ENCODE peak calls at places on chromosomes 2 and 18, in five cellular contexts. One of them, this sample, is unnamed. For H3K4me1 and H3K9me2, the result is how much of the 10 kb centered on the place peaks cover.

GRCh38 chr2:69997296-69998184 is 36.1 kb upstream of the ASPRV1 start:
- DNase-seq in HCT116: peak
- DNase-seq in MM.1S: no peak
- DNase-seq in PC-3: peak
- DNase-seq in hepatocyte: peak
- DNase-seq in this sample: no peak

GRCh38 chr18:13625843-13626543 is 100.4 kb downstream of the FAM210A start:
- DNase-seq in PC-3: no peak
- DNase-seq in hepatocyte: no peak
- DNase-seq in HCT116: no peak
- DNase-seq in MM.1S: no peak
- DNase-seq in this sample: no peak

GRCh38 chr2:233982421-233983121 is 65.4 kb downstream of the TRPM8 start:
- DNase-seq in hepatocyte: no peak
- DNase-seq in HCT116: no peak
- DNase-seq in MM.1S: no peak
- DNase-seq in PC-3: peak
- DNase-seq in this sample: no peak

GRCh38 chr2:241933175-241933911 is 63.8 kb downstream of the RTP5 start:
- DNase-seq in HCT116: no peak
- DNase-seq in hepatocyte: peak
- DNase-seq in MM.1S: peak
- DNase-seq in PC-3: peak
- DNase-seq in this sample: no peak

GRCh38 chr2:234146087-234146826 is 95.8 kb downstream of the SPP2 start:
- DNase-seq in PC-3: peak
- DNase-seq in HCT116: no peak
- DNase-seq in hepatocyte: no peak
- DNase-seq in MM.1S: no peak
- DNase-seq in this sample: no peak

GRCh38 chr2:64636105-64636873 is 17.4 kb downstream of the SERTAD2 start:
- DNase-seq in hepatocyte: no peak
- DNase-seq in MM.1S: peak
- DNase-seq in PC-3: no peak
- DNase-seq in HCT116: no peak
- DNase-seq in this sample: peak

GRCh38 chr2:110851531-110851930 is 119.2 kb downstream of the ACOXL start:
- DNase-seq in HCT116: no peak
- DNase-seq in PC-3: no peak
- DNase-seq in hepatocyte: no peak
- DNase-seq in MM.1S: no peak
- DNase-seq in this sample: no peak

GRCh38 chr2:70440621-70441020 is 113.0 kb downstream of the TGFA start:
- DNase-seq in PC-3: no peak
- DNase-seq in MM.1S: peak
- DNase-seq in HCT116: no peak
- DNase-seq in hepatocyte: no peak
- DNase-seq in this sample: no peak

GRCh38 chr2:181319291-181319690 is 137.9 kb upstream of the ITGA4 start:
- DNase-seq in PC-3: no peak
- DNase-seq in hepatocyte: no peak
- DNase-seq in HCT116: no peak
- DNase-seq in MM.1S: no peak
- DNase-seq in this sample: no peak

GRCh38 chr2:33441235-33441810 is 35.1 kb upstream of the RASGRP3 start:
- DNase-seq in PC-3: peak
- DNase-seq in hepatocyte: peak
- DNase-seq in HCT116: peak
- DNase-seq in MM.1S: peak
- DNase-seq in this sample: peak

GRCh38 chr2:16215892-16216554 is 275.7 kb downstream of the MYCN start:
- DNase-seq in MM.1S: no peak
- DNase-seq in hepatocyte: no peak
- DNase-seq in PC-3: no peak
- DNase-seq in HCT116: no peak
- DNase-seq in this sample: no peak

GRCh38 chr2:201855356-201855755 is 49.0 kb downstream of the CDK15 start:
- DNase-seq in PC-3: no peak
- DNase-seq in HCT116: no peak
- DNase-seq in hepatocyte: no peak
- DNase-seq in MM.1S: no peak
- DNase-seq in this sample: no peak

GRCh38 chr2:49026706-49027105 is 127.6 kb downstream of the FSHR start:
- DNase-seq in hepatocyte: no peak
- DNase-seq in MM.1S: no peak
- DNase-seq in PC-3: no peak
- DNase-seq in HCT116: no peak
- DNase-seq in this sample: no peak

GRCh38 chr18:43789234-43790000 is 512.1 kb upstream of the SYT4 start:
- DNase-seq in hepatocyte: peak
- DNase-seq in MM.1S: no peak
- DNase-seq in PC-3: no peak
- DNase-seq in HCT116: no peak
- DNase-seq in this sample: no peak

GRCh38 chr2:10065683-10066055 is 14.5 kb downstream of the CYS1 start:
- DNase-seq in PC-3: no peak
- DNase-seq in HCT116: no peak
- DNase-seq in hepatocyte: no peak
- DNase-seq in MM.1S: no peak
- DNase-seq in this sample: no peak

GRCh38 chr18:47204908-47205522 is 28.9 kb upstream of the IER3IP1 start:
- DNase-seq in PC-3: peak
- DNase-seq in hepatocyte: peak
- DNase-seq in HCT116: peak
- DNase-seq in MM.1S: peak
- DNase-seq in this sample: peak

GRCh38 chr2:221434155-221434554 is 137.9 kb downstream of the EPHA4 start:
- DNase-seq in PC-3: no peak
- DNase-seq in MM.1S: no peak
- DNase-seq in hepatocyte: no peak
- DNase-seq in HCT116: no peak
- DNase-seq in this sample: no peak

GRCh38 chr2:176291335-176291734 is 22.1 kb downstream of the MTX2 start:
- DNase-seq in hepatocyte: no peak
- DNase-seq in HCT116: no peak
- DNase-seq in PC-3: no peak
- DNase-seq in MM.1S: no peak
- DNase-seq in this sample: no peak
- H3K4me1 ChIP-seq in hepatocyte: under half
- H3K4me1 ChIP-seq in HCT116: under half
- H3K4me1 ChIP-seq in PC-3: under half
- H3K4me1 ChIP-seq in MM.1S: under half
- H3K4me1 ChIP-seq in this sample: under half

GRCh38 chr2:8107979-8108378 is 573.9 kb upstream of the ID2 start:
- DNase-seq in MM.1S: no peak
- DNase-seq in PC-3: no peak
- DNase-seq in HCT116: no peak
- DNase-seq in hepatocyte: no peak
- DNase-seq in this sample: peak

GRCh38 chr2:8115451-8115850 is 566.4 kb upstream of the ID2 start:
- DNase-seq in HCT116: no peak
- DNase-seq in PC-3: no peak
- DNase-seq in hepatocyte: no peak
- DNase-seq in MM.1S: no peak
- DNase-seq in this sample: no peak

GRCh38 chr2:8107162-8107561 is 574.7 kb upstream of the ID2 start:
- DNase-seq in hepatocyte: no peak
- DNase-seq in HCT116: no peak
- DNase-seq in MM.1S: no peak
- DNase-seq in PC-3: no peak
- DNase-seq in this sample: no peak

GRCh38 chr2:8115966-8116365 is 565.9 kb upstream of the ID2 start:
- DNase-seq in hepatocyte: no peak
- DNase-seq in PC-3: no peak
- DNase-seq in MM.1S: no peak
- DNase-seq in HCT116: no peak
- DNase-seq in this sample: no peak

DNA sequence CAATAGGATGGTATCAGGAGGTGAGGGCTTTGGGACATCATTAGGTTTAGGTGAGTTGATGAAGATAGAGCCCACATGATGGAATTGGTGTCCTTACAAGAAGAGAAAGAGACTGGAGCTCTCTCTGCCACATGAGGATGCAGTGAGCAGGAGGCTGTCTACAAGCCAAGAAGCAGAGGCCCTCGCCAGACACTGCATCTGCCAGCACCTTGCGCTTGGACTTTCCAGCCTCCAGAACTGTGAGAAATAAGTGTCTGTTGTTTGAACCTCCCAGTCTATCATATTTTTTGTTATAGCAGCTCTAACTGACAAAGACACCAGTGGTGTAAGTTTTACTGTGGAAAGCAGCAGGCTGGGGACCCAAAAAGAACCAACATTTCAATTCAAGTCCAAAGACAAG is 571.1 kb upstream of the ID2 start:
- DNase-seq in PC-3: no peak
- DNase-seq in HCT116: no peak
- DNase-seq in hepatocyte: no peak
- DNase-seq in MM.1S: no peak
- DNase-seq in this sample: no peak
- TF ChIP-seq EZH2phosphoT487 in PC-3: no peak
- TF ChIP-seq EZH2phosphoT487 in HCT116: no peak
- TF ChIP-seq EZH2phosphoT487 in hepatocyte: no peak
- TF ChIP-seq EZH2phosphoT487 in MM.1S: no peak
- TF ChIP-seq EZH2phosphoT487 in this sample: no peak

GRCh38 chr2:96960271-96960955 is 26.0 kb downstream of the FAM178B start:
- DNase-seq in hepatocyte: peak
- DNase-seq in PC-3: peak
- DNase-seq in MM.1S: peak
- DNase-seq in HCT116: peak
- DNase-seq in this sample: peak
- H3K9me2 ChIP-seq in hepatocyte: under half
- H3K9me2 ChIP-seq in PC-3: under half
- H3K9me2 ChIP-seq in MM.1S: under half
- H3K9me2 ChIP-seq in HCT116: under half
- H3K9me2 ChIP-seq in this sample: under half

DNA sequence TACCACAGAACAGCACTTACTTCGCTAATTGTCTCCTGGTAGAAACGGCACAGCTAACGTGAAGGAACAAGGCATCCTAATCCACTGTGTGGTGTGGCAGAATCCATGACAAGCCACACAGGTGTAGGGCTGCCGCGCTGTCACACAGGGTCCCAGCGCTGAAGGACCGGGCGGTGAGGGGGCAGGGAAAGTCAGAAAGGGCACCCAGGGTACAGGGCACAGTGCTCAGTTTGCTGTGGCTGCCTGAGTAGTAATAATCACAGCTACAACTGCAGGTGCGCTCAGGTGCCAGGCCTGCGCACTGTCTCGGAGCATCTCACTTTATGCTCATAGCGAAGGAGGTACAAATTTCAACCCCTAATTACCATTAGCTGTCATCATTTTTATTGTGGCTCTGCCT is 55.2 kb upstream of the CAB39 start:
- DNase-seq in hepatocyte: no peak
- DNase-seq in PC-3: no peak
- DNase-seq in MM.1S: no peak
- DNase-seq in HCT116: no peak
- DNase-seq in this sample: no peak
- H3K4me1 ChIP-seq in hepatocyte: under half
- H3K4me1 ChIP-seq in PC-3: under half
- H3K4me1 ChIP-seq in MM.1S: under half
- H3K4me1 ChIP-seq in HCT116: under half
- H3K4me1 ChIP-seq in this sample: under half

DNA sequence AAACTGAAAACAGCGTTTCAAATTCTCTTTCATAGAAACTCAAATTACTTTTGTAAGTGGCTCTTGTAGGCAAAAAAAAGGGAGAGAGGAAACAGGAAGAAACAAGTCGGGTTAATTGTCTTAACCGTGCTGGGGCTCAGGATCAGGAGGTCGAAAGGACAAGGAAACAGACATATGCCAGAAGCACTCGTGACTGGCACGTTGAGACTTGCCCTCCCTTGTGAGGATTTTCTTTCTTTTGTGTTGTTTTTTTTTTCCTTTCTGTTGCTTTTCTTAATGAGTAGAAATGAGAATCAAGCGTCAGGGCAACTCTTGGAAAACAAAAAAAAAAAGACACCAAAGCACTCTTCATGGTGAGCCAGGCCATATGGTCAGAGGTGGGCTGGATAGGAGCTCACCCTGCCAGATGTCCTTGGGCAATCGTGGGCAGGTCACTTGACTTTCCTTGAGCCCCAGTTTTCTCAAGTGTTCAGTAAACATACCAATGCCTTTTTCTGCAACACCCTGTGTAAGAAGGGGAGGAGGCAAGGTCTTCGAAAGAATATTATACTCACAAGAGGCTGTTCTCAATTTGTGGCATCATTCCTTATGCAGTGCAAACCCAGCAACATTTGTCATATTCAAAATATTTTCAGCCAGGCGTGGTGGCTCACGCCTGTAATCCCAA is 23.0 kb upstream of the TMEM87B start:
- DNase-seq in hepatocyte: no peak
- DNase-seq in HCT116: no peak
- DNase-seq in MM.1S: peak
- DNase-seq in PC-3: no peak
- DNase-seq in this sample: no peak
- TF ChIP-seq EZH2phosphoT487 in hepatocyte: no peak
- TF ChIP-seq EZH2phosphoT487 in HCT116: no peak
- TF ChIP-seq EZH2phosphoT487 in MM.1S: no peak
- TF ChIP-seq EZH2phosphoT487 in PC-3: no peak
- TF ChIP-seq EZH2phosphoT487 in this sample: no peak

GRCh38 chr18:78623142-78623541 is 356.5 kb upstream of the SALL3 start:
- DNase-seq in PC-3: no peak
- DNase-seq in hepatocyte: no peak
- DNase-seq in MM.1S: no peak
- DNase-seq in HCT116: no peak
- DNase-seq in this sample: peak
- H3K9me2 ChIP-seq in PC-3: under half
- H3K9me2 ChIP-seq in hepatocyte: under half
- H3K9me2 ChIP-seq in MM.1S: under half
- H3K9me2 ChIP-seq in HCT116: under half
- H3K9me2 ChIP-seq in this sample: under half

DNA sequence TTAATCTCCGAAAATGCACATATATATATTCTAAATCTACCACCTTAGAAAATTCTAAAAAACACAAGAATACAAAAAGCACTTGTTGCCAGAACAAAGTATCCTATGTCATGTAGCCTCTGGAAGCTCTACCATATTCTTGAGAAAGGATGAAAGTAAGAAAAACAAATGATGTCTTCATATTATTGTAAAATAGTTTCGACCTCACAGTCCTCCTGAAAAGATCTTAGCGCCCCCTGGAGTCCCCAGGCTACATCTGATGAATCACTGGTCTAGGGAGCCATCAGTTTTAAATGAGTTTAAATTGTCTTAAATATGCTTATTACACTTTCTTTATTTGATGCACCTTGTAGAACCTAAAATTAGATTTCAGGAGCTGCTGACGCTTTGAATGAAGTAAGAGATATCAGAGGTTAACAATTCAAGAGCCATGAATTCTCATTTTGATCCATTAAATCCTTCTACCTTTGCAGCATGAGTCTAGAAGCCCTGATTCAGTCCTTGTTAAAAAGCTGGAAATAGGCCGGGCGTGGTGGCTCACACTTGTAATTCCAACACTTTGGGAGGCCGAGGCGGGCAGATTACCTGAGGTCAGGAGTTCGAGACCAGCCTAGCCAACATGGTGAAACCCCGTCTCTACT is 138.8 kb downstream of the MCFD2 start:
- DNase-seq in MM.1S: peak
- DNase-seq in HCT116: peak
- DNase-seq in hepatocyte: peak
- DNase-seq in PC-3: peak
- DNase-seq in this sample: peak
- H3K4me1 ChIP-seq in MM.1S: under half
- H3K4me1 ChIP-seq in HCT116: under half
- H3K4me1 ChIP-seq in hepatocyte: under half
- H3K4me1 ChIP-seq in PC-3: under half
- H3K4me1 ChIP-seq in this sample: under half

GRCh38 chr2:13858626-13859025 is 773.9 kb upstream of the LRATD1 start:
- DNase-seq in PC-3: peak
- DNase-seq in MM.1S: no peak
- DNase-seq in HCT116: no peak
- DNase-seq in hepatocyte: no peak
- DNase-seq in this sample: no peak
- TF ChIP-seq EZH2phosphoT487 in PC-3: no peak
- TF ChIP-seq EZH2phosphoT487 in MM.1S: no peak
- TF ChIP-seq EZH2phosphoT487 in HCT116: no peak
- TF ChIP-seq EZH2phosphoT487 in hepatocyte: no peak
- TF ChIP-seq EZH2phosphoT487 in this sample: no peak

This sample was measured in OCI-LY7.